ENCODE peak calls at places on chromosomes 2 and 18, in eight cellular contexts. One of them, this sample, is unnamed.
A peak's percentile ranks its signal among the peaks of the same experiment; 100 is the strongest.

GRCh38 chr2:23231865-23232264 is 153.1 kb upstream of the KLHL29 start:
- DNase-seq in adrenal gland: no peak
- DNase-seq in mucosa of descending colon: no peak
- DNase-seq in left ventricle myocardium inferior: no peak
- DNase-seq in cardiac muscle cell: no peak
- DNase-seq in IMR-90: no peak
- DNase-seq in pancreas: no peak
- DNase-seq in fibroblast of lung: no peak
- DNase-seq in this sample: peak; percentile 55

GRCh38 chr2:142180820-142181533 is 50.2 kb upstream of the LRP1B start:
- DNase-seq in adrenal gland: no peak
- DNase-seq in mucosa of descending colon: peak; percentile 26
- DNase-seq in left ventricle myocardium inferior: no peak
- DNase-seq in cardiac muscle cell: peak; percentile 76
- DNase-seq in IMR-90: peak; percentile 12
- DNase-seq in pancreas: no peak
- DNase-seq in fibroblast of lung: peak; percentile 11
- DNase-seq in this sample: no peak

GRCh38 chr2:236871500-236872001 is 214.1 kb upstream of the COPS8 start:
- DNase-seq in adrenal gland: peak; percentile 58
- DNase-seq in mucosa of descending colon: no peak
- DNase-seq in left ventricle myocardium inferior: peak; percentile 31
- DNase-seq in cardiac muscle cell: peak; percentile 96
- DNase-seq in IMR-90: peak; percentile 91
- DNase-seq in pancreas: peak; percentile 45
- DNase-seq in fibroblast of lung: peak; percentile 93
- DNase-seq in this sample: peak; percentile 92

GRCh38 chr2:15693926-15694588 is 102.4 kb downstream of the DDX1 start:
- DNase-seq in adrenal gland: no peak
- DNase-seq in mucosa of descending colon: no peak
- DNase-seq in left ventricle myocardium inferior: no peak
- DNase-seq in cardiac muscle cell: no peak
- DNase-seq in IMR-90: no peak
- DNase-seq in pancreas: no peak
- DNase-seq in fibroblast of lung: no peak
- DNase-seq in this sample: no peak

GRCh38 chr2:197159681-197160211 is 150.8 kb downstream of the ANKRD44 start:
- DNase-seq in adrenal gland: peak; percentile 52
- DNase-seq in mucosa of descending colon: no peak
- DNase-seq in left ventricle myocardium inferior: no peak
- DNase-seq in cardiac muscle cell: peak; percentile 27
- DNase-seq in IMR-90: peak; percentile 85
- DNase-seq in pancreas: no peak
- DNase-seq in fibroblast of lung: peak; percentile 45
- DNase-seq in this sample: peak; percentile 90

GRCh38 chr18:49858309-49859005 is 45.1 kb upstream of the ACAA2 start:
- DNase-seq in adrenal gland: peak; percentile 43
- DNase-seq in mucosa of descending colon: peak; percentile 83
- DNase-seq in left ventricle myocardium inferior: peak; percentile 55
- DNase-seq in cardiac muscle cell: peak; percentile 84
- DNase-seq in IMR-90: peak; percentile 70
- DNase-seq in pancreas: peak; percentile 66
- DNase-seq in fibroblast of lung: peak; percentile 79
- DNase-seq in this sample: peak; percentile 97

GRCh38 chr2:104929663-104930062 is 75.7 kb downstream of the POU3F3 start:
- DNase-seq in adrenal gland: no peak
- DNase-seq in mucosa of descending colon: no peak
- DNase-seq in left ventricle myocardium inferior: no peak
- DNase-seq in cardiac muscle cell: no peak
- DNase-seq in IMR-90: no peak
- DNase-seq in pancreas: no peak
- DNase-seq in fibroblast of lung: no peak
- DNase-seq in this sample: no peak

GRCh38 chr2:32652555-32653209 is 24.8 kb downstream of the TTC27 start:
- DNase-seq in adrenal gland: no peak
- DNase-seq in mucosa of descending colon: no peak
- DNase-seq in left ventricle myocardium inferior: no peak
- DNase-seq in cardiac muscle cell: no peak
- DNase-seq in IMR-90: peak; percentile 12
- DNase-seq in pancreas: no peak
- DNase-seq in fibroblast of lung: peak; percentile 41
- DNase-seq in this sample: no peak

GRCh38 chr2:167898297-167898696 is 349.1 kb downstream of the STK39 start:
- DNase-seq in adrenal gland: no peak
- DNase-seq in mucosa of descending colon: no peak
- DNase-seq in left ventricle myocardium inferior: no peak
- DNase-seq in cardiac muscle cell: no peak
- DNase-seq in IMR-90: no peak
- DNase-seq in pancreas: no peak
- DNase-seq in fibroblast of lung: no peak
- DNase-seq in this sample: no peak

GRCh38 chr2:191321861-191322662 is 76.9 kb downstream of the MYO1B start:
- DNase-seq in adrenal gland: no peak
- DNase-seq in mucosa of descending colon: no peak
- DNase-seq in left ventricle myocardium inferior: no peak
- DNase-seq in cardiac muscle cell: peak; percentile 62
- DNase-seq in IMR-90: peak; percentile 51
- DNase-seq in pancreas: no peak
- DNase-seq in fibroblast of lung: no peak
- DNase-seq in this sample: no peak

GRCh38 chr2:70212298-70212948 is 21.6 kb upstream of the C2orf42 start:
- DNase-seq in adrenal gland: no peak
- DNase-seq in mucosa of descending colon: no peak
- DNase-seq in left ventricle myocardium inferior: no peak
- DNase-seq in cardiac muscle cell: peak; percentile 40
- DNase-seq in IMR-90: no peak
- DNase-seq in pancreas: no peak
- DNase-seq in fibroblast of lung: peak; percentile 18
- DNase-seq in this sample: no peak

GRCh38 chr2:43880471-43880870 is 41.7 kb downstream of the ABCG8 start:
- DNase-seq in adrenal gland: no peak
- DNase-seq in mucosa of descending colon: no peak
- DNase-seq in left ventricle myocardium inferior: no peak
- DNase-seq in cardiac muscle cell: no peak
- DNase-seq in IMR-90: no peak
- DNase-seq in pancreas: no peak
- DNase-seq in fibroblast of lung: no peak
- DNase-seq in this sample: no peak

GRCh38 chr18:24115628-24116027 is 23.2 kb upstream of the CABYR start:
- DNase-seq in adrenal gland: no peak
- DNase-seq in mucosa of descending colon: no peak
- DNase-seq in left ventricle myocardium inferior: no peak
- DNase-seq in cardiac muscle cell: no peak
- DNase-seq in IMR-90: no peak
- DNase-seq in pancreas: no peak
- DNase-seq in fibroblast of lung: no peak
- DNase-seq in this sample: no peak

GRCh38 chr2:30293303-30293912 is 62.1 kb downstream of the LBH start:
- DNase-seq in adrenal gland: no peak
- DNase-seq in mucosa of descending colon: no peak
- DNase-seq in left ventricle myocardium inferior: no peak
- DNase-seq in cardiac muscle cell: peak; percentile 28
- DNase-seq in IMR-90: peak; percentile 100
- DNase-seq in pancreas: no peak
- DNase-seq in fibroblast of lung: peak; percentile 76
- DNase-seq in this sample: peak; percentile 44

GRCh38 chr2:234074751-234075520 is 24.4 kb downstream of the SPP2 start:
- DNase-seq in adrenal gland: no peak
- DNase-seq in mucosa of descending colon: no peak
- DNase-seq in left ventricle myocardium inferior: no peak
- DNase-seq in cardiac muscle cell: no peak
- DNase-seq in IMR-90: no peak
- DNase-seq in pancreas: no peak
- DNase-seq in fibroblast of lung: peak; percentile 6
- DNase-seq in this sample: no peak

GRCh38 chr2:28568533-28568932 is 72.7 kb downstream of the PLB1 start:
- DNase-seq in adrenal gland: no peak
- DNase-seq in mucosa of descending colon: no peak
- DNase-seq in left ventricle myocardium inferior: no peak
- DNase-seq in cardiac muscle cell: no peak
- DNase-seq in IMR-90: peak; percentile 24
- DNase-seq in pancreas: no peak
- DNase-seq in fibroblast of lung: no peak
- DNase-seq in this sample: no peak

GRCh38 chr18:13437034-13437433 is 218.5 kb downstream of the LDLRAD4 start:
- DNase-seq in adrenal gland: no peak
- DNase-seq in mucosa of descending colon: no peak
- DNase-seq in left ventricle myocardium inferior: no peak
- DNase-seq in cardiac muscle cell: no peak
- DNase-seq in IMR-90: no peak
- DNase-seq in pancreas: no peak
- DNase-seq in fibroblast of lung: no peak
- DNase-seq in this sample: no peak

GRCh38 chr2:10493075-10493635 is 45.0 kb upstream of the ODC1 start:
- DNase-seq in adrenal gland: no peak
- DNase-seq in mucosa of descending colon: no peak
- DNase-seq in left ventricle myocardium inferior: no peak
- DNase-seq in cardiac muscle cell: no peak
- DNase-seq in IMR-90: no peak
- DNase-seq in pancreas: no peak
- DNase-seq in fibroblast of lung: no peak
- DNase-seq in this sample: no peak

DNA sequence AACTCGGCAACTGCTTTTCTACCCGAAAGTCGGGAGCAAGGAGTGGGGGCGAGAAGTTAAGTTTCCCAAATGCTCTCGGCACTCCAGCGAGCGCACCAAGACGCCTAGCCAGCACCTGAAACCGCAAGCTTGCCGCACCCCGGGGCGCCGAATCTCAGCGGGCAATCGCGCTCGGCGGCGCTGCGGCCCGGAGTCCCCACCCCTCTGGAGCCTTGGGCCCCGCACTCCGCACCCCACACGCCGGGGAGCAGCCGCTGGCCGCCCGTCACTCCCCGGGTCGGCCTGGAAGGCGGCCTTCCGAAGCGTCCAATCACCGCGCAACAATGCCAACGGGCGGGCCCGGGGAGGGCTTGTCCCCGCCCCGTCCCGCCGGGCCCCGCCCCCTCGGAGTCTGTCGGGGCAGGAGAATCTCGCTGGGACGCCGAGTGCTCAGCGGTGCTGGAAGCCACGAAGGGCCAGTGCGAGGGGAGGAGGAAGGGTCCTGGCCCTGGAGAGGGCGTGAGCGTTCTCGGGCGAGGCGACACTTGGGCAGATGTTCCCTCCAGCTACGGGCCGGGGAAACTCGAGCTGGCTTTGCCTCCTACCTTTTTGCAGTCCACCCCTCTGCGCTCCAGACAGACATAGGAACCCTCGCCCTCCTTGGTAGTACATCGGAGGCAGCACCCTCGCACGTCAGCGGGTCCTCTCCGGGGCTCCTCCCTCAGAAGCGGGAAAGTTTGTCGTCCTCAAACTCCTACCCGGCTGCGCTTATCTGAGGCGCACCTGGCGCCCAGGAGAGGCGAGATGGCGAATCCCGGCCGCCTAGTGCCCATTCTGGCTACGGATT is 1.1 kb upstream of the ZBTB7C start:
- DNase-seq in adrenal gland: peak; percentile 93
- DNase-seq in mucosa of descending colon: peak; percentile 89
- DNase-seq in left ventricle myocardium inferior: peak; percentile 93
- DNase-seq in cardiac muscle cell: peak; percentile 88
- DNase-seq in IMR-90: peak; percentile 72
- DNase-seq in pancreas: peak; percentile 91
- DNase-seq in fibroblast of lung: peak; percentile 79
- DNase-seq in this sample: peak; percentile 99
- TF ChIP-seq CTCF in adrenal gland: no peak
- TF ChIP-seq CTCF in mucosa of descending colon: no peak
- TF ChIP-seq CTCF in left ventricle myocardium inferior: no peak
- TF ChIP-seq CTCF in cardiac muscle cell: no peak
- TF ChIP-seq CTCF in IMR-90: no peak
- TF ChIP-seq CTCF in pancreas: no peak
- TF ChIP-seq CTCF in fibroblast of lung: no peak
- TF ChIP-seq CTCF in this sample: no peak

DNA sequence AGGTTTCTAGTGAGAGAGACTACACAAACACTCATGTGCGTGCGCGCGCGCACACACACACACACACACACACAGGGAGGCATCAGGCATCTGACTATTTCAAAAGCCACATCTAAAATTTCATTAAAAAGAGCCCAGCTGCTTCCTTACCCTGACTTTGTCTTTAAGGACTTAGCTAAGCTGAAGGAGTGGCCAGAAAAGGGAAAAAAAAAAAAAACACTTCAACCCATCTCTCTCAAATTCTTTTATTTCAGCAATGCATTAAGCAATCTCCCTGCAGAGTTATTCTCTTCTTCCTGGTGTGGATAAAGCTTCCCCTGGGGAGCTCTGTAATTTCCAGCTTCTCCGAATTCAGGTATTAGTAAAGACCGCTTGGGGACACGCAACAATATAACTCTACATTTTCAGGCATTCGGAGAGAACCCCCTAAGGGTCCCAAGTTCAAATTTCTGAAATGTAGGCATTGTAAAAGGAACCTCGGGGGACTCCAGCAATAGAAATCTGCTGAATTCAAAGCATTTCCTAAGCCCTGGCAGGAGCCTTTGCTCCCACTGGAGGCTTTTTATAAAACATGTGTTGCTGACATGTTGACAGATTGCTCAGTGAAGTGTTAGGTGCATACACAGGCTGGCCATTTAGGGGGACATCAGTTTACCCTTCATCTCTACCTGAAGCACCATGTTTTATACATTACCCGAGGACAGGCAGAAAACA is 66.9 kb downstream of the ZNF521 start:
- DNase-seq in adrenal gland: no peak
- DNase-seq in mucosa of descending colon: no peak
- DNase-seq in left ventricle myocardium inferior: no peak
- DNase-seq in cardiac muscle cell: peak; percentile 78
- DNase-seq in IMR-90: peak; percentile 41
- DNase-seq in pancreas: no peak
- DNase-seq in fibroblast of lung: peak; percentile 81
- DNase-seq in this sample: no peak
- H3K4me3 ChIP-seq in adrenal gland: no peak overlapping the region
- H3K4me3 ChIP-seq in mucosa of descending colon: no peak overlapping the region
- H3K4me3 ChIP-seq in left ventricle myocardium inferior: peak overlapping the region; percentile 46
- H3K4me3 ChIP-seq in cardiac muscle cell: no peak overlapping the region
- H3K4me3 ChIP-seq in IMR-90: no peak overlapping the region
- H3K4me3 ChIP-seq in pancreas: no peak overlapping the region
- H3K4me3 ChIP-seq in fibroblast of lung: no peak overlapping the region
- H3K4me3 ChIP-seq in this sample: peak overlapping the region; percentile 13

GRCh38 chr18:67520276-67521035 is 3.9 kb upstream of the DSEL start:
- DNase-seq in adrenal gland: peak; percentile 18
- DNase-seq in mucosa of descending colon: no peak
- DNase-seq in left ventricle myocardium inferior: no peak
- DNase-seq in cardiac muscle cell: peak; percentile 93
- DNase-seq in IMR-90: peak; percentile 76
- DNase-seq in pancreas: no peak
- DNase-seq in fibroblast of lung: peak; percentile 96
- DNase-seq in this sample: no peak
- TF ChIP-seq CTCF in adrenal gland: no peak
- TF ChIP-seq CTCF in mucosa of descending colon: no peak
- TF ChIP-seq CTCF in left ventricle myocardium inferior: no peak
- TF ChIP-seq CTCF in cardiac muscle cell: no peak
- TF ChIP-seq CTCF in IMR-90: no peak
- TF ChIP-seq CTCF in pancreas: no peak
- TF ChIP-seq CTCF in fibroblast of lung: no peak
- TF ChIP-seq CTCF in this sample: no peak

DNA sequence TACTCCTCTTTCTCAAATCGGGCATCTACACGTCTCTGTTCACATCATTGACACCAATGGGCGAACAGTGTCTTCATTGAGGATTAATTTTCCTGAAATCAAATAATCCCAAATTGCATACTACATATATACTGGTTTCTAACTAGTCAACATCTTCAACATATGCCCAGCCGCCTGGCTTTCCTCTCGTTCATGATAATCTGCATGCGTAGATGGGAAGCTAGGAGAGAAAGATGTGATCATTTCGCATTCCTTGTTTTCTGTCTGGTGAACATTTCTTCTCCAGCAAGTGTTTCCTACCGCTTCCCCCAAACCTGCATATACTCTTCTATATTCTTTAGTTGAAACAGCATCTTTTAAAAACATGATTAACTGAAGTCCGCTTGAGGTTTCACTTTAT is 7.4 kb downstream of the TWIST2 start:
- DNase-seq in adrenal gland: no peak
- DNase-seq in mucosa of descending colon: no peak
- DNase-seq in left ventricle myocardium inferior: no peak
- DNase-seq in cardiac muscle cell: no peak
- DNase-seq in IMR-90: no peak
- DNase-seq in pancreas: no peak
- DNase-seq in fibroblast of lung: no peak
- DNase-seq in this sample: no peak
- H3K4me3 ChIP-seq in adrenal gland: no peak overlapping the region
- H3K4me3 ChIP-seq in mucosa of descending colon: no peak overlapping the region
- H3K4me3 ChIP-seq in left ventricle myocardium inferior: no peak overlapping the region
- H3K4me3 ChIP-seq in cardiac muscle cell: no peak overlapping the region
- H3K4me3 ChIP-seq in IMR-90: no peak overlapping the region
- H3K4me3 ChIP-seq in pancreas: no peak overlapping the region
- H3K4me3 ChIP-seq in fibroblast of lung: no peak overlapping the region
- H3K4me3 ChIP-seq in this sample: no peak overlapping the region